ENCODE peak calls at places on chromosome 1, in four cellular contexts. One of them, this sample, is unnamed.
A peak's percentile ranks its signal among the peaks of the same experiment; 100 is the strongest.

GRCh38 chr1:10992864-10993263 is 19.6 kb upstream of the TARDBP start:
- DNase-seq in T-cell: no peak
- DNase-seq in effector CD4-positive, alpha-beta T cell: no peak
- DNase-seq in GM18507: no peak
- DNase-seq in this sample: no peak

GRCh38 chr1:12511128-12511484 is 106.9 kb downstream of the DHRS3 start:
- DNase-seq in T-cell: no peak
- DNase-seq in effector CD4-positive, alpha-beta T cell: no peak
- DNase-seq in GM18507: no peak
- DNase-seq in this sample: no peak

GRCh38 chr1:33255347-33256311 is 663 bp upstream of the ZNF362 start:
- DNase-seq in T-cell: peak; percentile 30
- DNase-seq in effector CD4-positive, alpha-beta T cell: peak; percentile 10
- DNase-seq in GM18507: peak; percentile 15
- DNase-seq in this sample: peak; percentile 58

GRCh38 chr1:87451229-87451900 is 122.7 kb downstream of the LMO4 start:
- DNase-seq in T-cell: no peak
- DNase-seq in effector CD4-positive, alpha-beta T cell: no peak
- DNase-seq in GM18507: no peak
- DNase-seq in this sample: no peak

GRCh38 chr1:41537788-41538351 is 53.4 kb upstream of the EDN2 start:
- DNase-seq in T-cell: no peak
- DNase-seq in effector CD4-positive, alpha-beta T cell: no peak
- DNase-seq in GM18507: no peak
- DNase-seq in this sample: no peak

GRCh38 chr1:52676249-52676903 is 21.8 kb downstream of the COA7 start:
- DNase-seq in T-cell: no peak
- DNase-seq in effector CD4-positive, alpha-beta T cell: no peak
- DNase-seq in GM18507: no peak
- DNase-seq in this sample: no peak

GRCh38 chr1:31815752-31816484 is at the start of gene SPOCD1:
- DNase-seq in T-cell: peak; percentile 80
- DNase-seq in effector CD4-positive, alpha-beta T cell: peak; percentile 64
- DNase-seq in GM18507: peak; percentile 50
- DNase-seq in this sample: peak; percentile 55

GRCh38 chr1:28259935-28260802 is 851 bp downstream of the SESN2 start:
- DNase-seq in T-cell: peak; percentile 17
- DNase-seq in effector CD4-positive, alpha-beta T cell: no peak
- DNase-seq in GM18507: no peak
- DNase-seq in this sample: no peak

GRCh38 chr1:9321480-9321849 is 28.8 kb downstream of the SPSB1 start:
- DNase-seq in T-cell: no peak
- DNase-seq in effector CD4-positive, alpha-beta T cell: no peak
- DNase-seq in GM18507: no peak
- DNase-seq in this sample: no peak